ENCODE peak calls at places on chromosome 14, in ten cellular contexts. Y, P, J, V, M, B, X, O, L and F are unnamed samples.

GRCh38 chr14:30194769-30195168 is 267.1 kb upstream of the PRKD1 start:
- DNase-seq in Y (no peak), P (no peak), J (no peak), V (no peak), M (no peak), B (no peak), X (no peak), O (peak), L (no peak), F (no peak)

GRCh38 chr14:20848316-20848954 is 42.8 kb upstream of the RNASE3 start:
- DNase-seq in Y (no peak), P (no peak), J (no peak), V (no peak), M (peak), B (no peak), X (no peak), O (peak), L (no peak), F (no peak)

GRCh38 chr14:67964391-67964812 is 144.8 kb downstream of the RAD51B start:
- DNase-seq in Y (no peak), P (no peak), J (no peak), V (no peak), M (no peak), B (no peak), X (no peak), O (peak), L (no peak), F (no peak)

GRCh38 chr14:46490150-46490769 is 161.3 kb downstream of the RPL10L start:
- DNase-seq in Y (no peak), P (no peak), J (no peak), V (no peak), M (peak), B (no peak), X (no peak), O (no peak), L (no peak), F (no peak)

GRCh38 chr14:30227871-30228270 is 300.2 kb upstream of the PRKD1 start:
- DNase-seq in Y (no peak), P (no peak), J (no peak), V (no peak), M (no peak), B (no peak), X (no peak), O (peak), L (peak), F (peak)

GRCh38 chr14:67188326-67188725 is 914 bp upstream of the GARIN2 start:
- DNase-seq in Y (no peak), P (no peak), J (no peak), V (no peak), M (no peak), B (no peak), X (no peak), O (no peak), L (no peak), F (no peak)

GRCh38 chr14:55158412-55158811 is 29.4 kb downstream of the LGALS3 start:
- DNase-seq in Y (no peak), P (no peak), J (no peak), V (no peak), M (no peak), B (no peak), X (no peak), O (no peak), L (no peak), F (no peak)

GRCh38 chr14:79825046-79825521 is 386.2 kb downstream of the DIO2 start:
- DNase-seq in Y (no peak), P (no peak), J (no peak), V (no peak), M (no peak), B (no peak), X (no peak), O (peak), L (no peak), F (no peak)

GRCh38 chr14:95452176-95452889 is 64.1 kb downstream of the SYNE3 start:
- DNase-seq in Y (no peak), P (no peak), J (no peak), V (no peak), M (no peak), B (no peak), X (no peak), O (peak), L (no peak), F (no peak)

GRCh38 chr14:64628940-64629403 is 75.3 kb upstream of the PLEKHG3 start:
- DNase-seq in Y (no peak), P (no peak), J (no peak), V (peak), M (no peak), B (no peak), X (no peak), O (peak), L (no peak), F (no peak)

GRCh38 chr14:95236221-95236620 is 78.9 kb upstream of the DICER1 start:
- DNase-seq in Y (no peak), P (no peak), J (no peak), V (no peak), M (no peak), B (no peak), X (no peak), O (no peak), L (no peak), F (no peak)

GRCh38 chr14:89845346-89845745 is 109.2 kb downstream of the EFCAB11 start:
- DNase-seq in Y (no peak), P (no peak), J (no peak), V (peak), M (no peak), B (no peak), X (no peak), O (peak), L (no peak), F (no peak)

GRCh38 chr14:71554323-71554722 is 377.9 kb upstream of the RGS6 start:
- DNase-seq in Y (peak), P (no peak), J (no peak), V (no peak), M (no peak), B (no peak), X (no peak), O (no peak), L (no peak), F (no peak)

GRCh38 chr14:55747186-55747585 is 167.2 kb downstream of the KTN1 start:
- DNase-seq in Y (no peak), P (no peak), J (no peak), V (no peak), M (no peak), B (no peak), X (no peak), O (no peak), L (no peak), F (no peak)

GRCh38 chr14:32202468-32202865 is 602 bp downstream of the RNU6-8 start:
- DNase-seq in Y (no peak), P (no peak), J (no peak), V (no peak), M (no peak), B (no peak), X (no peak), O (no peak), L (no peak), F (no peak)

GRCh38 chr14:38211258-38211735 is 3.6 kb downstream of the SSTR1 start:
- DNase-seq in Y (no peak), P (no peak), J (no peak), V (no peak), M (no peak), B (no peak), X (no peak), O (peak), L (no peak), F (no peak)

GRCh38 chr14:100891501-100892445 is 11.7 kb downstream of the RTL1 start:
- DNase-seq in Y (no peak), P (no peak), J (peak), V (no peak), M (no peak), B (no peak), X (peak), O (no peak), L (peak), F (no peak)

GRCh38 chr14:57865066-57865449 is 834 bp downstream of the SLC35F4 start:
- DNase-seq in Y (no peak), P (no peak), J (no peak), V (no peak), M (no peak), B (no peak), X (no peak), O (no peak), L (peak), F (no peak)

GRCh38 chr14:100392266-100392850 is 69.2 kb downstream of the SLC25A47 start:
- DNase-seq in Y (no peak), P (no peak), J (no peak), V (no peak), M (no peak), B (no peak), X (no peak), O (peak), L (no peak), F (no peak)

GRCh38 chr14:32408018-32408417 is 78.9 kb downstream of the AKAP6 start:
- DNase-seq in Y (no peak), P (no peak), J (no peak), V (no peak), M (no peak), B (no peak), X (no peak), O (no peak), L (peak), F (no peak)

GRCh38 chr14:32426596-32427408 is 97.7 kb downstream of the AKAP6 start:
- DNase-seq in Y (no peak), P (no peak), J (no peak), V (no peak), M (no peak), B (no peak), X (no peak), O (no peak), L (no peak), F (no peak)

GRCh38 chr14:96626916-96627315 is 124.7 kb downstream of the PAPOLA start:
- DNase-seq in Y (peak), P (no peak), J (peak), V (no peak), M (no peak), B (no peak), X (peak), O (no peak), L (no peak), F (no peak)

GRCh38 chr14:93079321-93079720 is 36.4 kb downstream of the ITPK1 start:
- DNase-seq in Y (no peak), P (no peak), J (no peak), V (no peak), M (no peak), B (no peak), X (no peak), O (no peak), L (no peak), F (no peak)

GRCh38 chr14:99454246-99454645 is 26.4 kb downstream of the SETD3 start:
- DNase-seq in Y (no peak), P (no peak), J (no peak), V (no peak), M (no peak), B (no peak), X (no peak), O (peak), L (no peak), F (no peak)

GRCh38 chr14:78644824-78645559 is 474.8 kb downstream of the NRXN3 start:
- DNase-seq in Y (no peak), P (no peak), J (no peak), V (no peak), M (no peak), B (no peak), X (no peak), O (peak), L (no peak), F (no peak)

GRCh38 chr14:77324816-77325745 is 4.2 kb downstream of the GSTZ1 start:
- DNase-seq in Y (no peak), P (no peak), J (no peak), V (no peak), M (no peak), B (no peak), X (no peak), O (no peak), L (no peak), F (no peak)

GRCh38 chr14:104888489-104889373 is 23.7 kb downstream of the CEP170B start:
- DNase-seq in Y (no peak), P (no peak), J (peak), V (no peak), M (no peak), B (no peak), X (peak), O (no peak), L (peak), F (no peak)

GRCh38 chr14:105470163-105470811 is 4.3 kb upstream of the CRIP2 start:
- DNase-seq in Y (no peak), P (no peak), J (no peak), V (no peak), M (no peak), B (no peak), X (no peak), O (no peak), L (no peak), F (no peak)

GRCh38 chr14:99636487-99636886 is 8.4 kb upstream of the HHIPL1 start:
- DNase-seq in Y (no peak), P (no peak), J (no peak), V (no peak), M (no peak), B (no peak), X (no peak), O (no peak), L (no peak), F (no peak)

GRCh38 chr14:23929822-23930294 is 23.7 kb upstream of the DHRS4 start:
- DNase-seq in Y (peak), P (no peak), J (peak), V (peak), M (peak), B (peak), X (peak), O (peak), L (peak), F (peak)

GRCh38 chr14:53652068-53652467 is 304.6 kb downstream of the BMP4 start:
- DNase-seq in Y (no peak), P (no peak), J (no peak), V (no peak), M (no peak), B (no peak), X (no peak), O (no peak), L (no peak), F (no peak)

GRCh38 chr14:79473676-79474075 is 737.6 kb downstream of the DIO2 start:
- DNase-seq in Y (no peak), P (no peak), J (no peak), V (no peak), M (no peak), B (no peak), X (no peak), O (no peak), L (no peak), F (no peak)

GRCh38 chr14:93045965-93046695 is 69.6 kb downstream of the ITPK1 start:
- DNase-seq in Y (no peak), P (no peak), J (no peak), V (no peak), M (peak), B (no peak), X (no peak), O (peak), L (no peak), F (no peak)

GRCh38 chr14:105249175-105250007 is 1.1 kb downstream of the BTBD6 start:
- DNase-seq in Y (no peak), P (no peak), J (no peak), V (no peak), M (no peak), B (no peak), X (no peak), O (peak), L (no peak), F (no peak)

GRCh38 chr14:60094306-60094897 is 2.7 kb downstream of the PCNX4 start:
- DNase-seq in Y (peak), P (no peak), J (no peak), V (no peak), M (no peak), B (no peak), X (no peak), O (peak), L (no peak), F (peak)

GRCh38 chr14:91114079-91115065 is 499 bp downstream of the DGLUCY start:
- DNase-seq in Y (peak), P (peak), J (peak), V (no peak), M (peak), B (peak), X (peak), O (peak), L (no peak), F (no peak)

GRCh38 chr14:94599656-94600004 is 12.6 kb upstream of the SERPINA3 start:
- DNase-seq in Y (no peak), P (no peak), J (no peak), V (no peak), M (no peak), B (no peak), X (peak), O (no peak), L (peak), F (no peak)

GRCh38 chr14:41636492-41637392 is 30.1 kb downstream of the LRFN5 start:
- DNase-seq in Y (no peak), P (no peak), J (no peak), V (no peak), M (no peak), B (no peak), X (no peak), O (no peak), L (no peak), F (no peak)

GRCh38 chr14:26820101-26820500 is 222.3 kb upstream of the NOVA1 start:
- DNase-seq in Y (no peak), P (no peak), J (no peak), V (no peak), M (no peak), B (no peak), X (no peak), O (no peak), L (no peak), F (no peak)

GRCh38 chr14:93113678-93114067 is 2.1 kb downstream of the ITPK1 start:
- DNase-seq in Y (no peak), P (no peak), J (no peak), V (no peak), M (no peak), B (no peak), X (no peak), O (no peak), L (no peak), F (no peak)